ENCODE peak calls at places on chromosomes 1 and 21, in seven cellular contexts. Y, J, R, N, X, D and O are unnamed samples.

GRCh38 chr21:45295576-45296365 is 8.1 kb upstream of the POFUT2 start:
- DNase-seq in R (peak; percentile 45), J (no peak), X (no peak), Y (peak; percentile 91), D (no peak), N (no peak), O (no peak)

GRCh38 chr1:234216116-234216703 is 157.0 kb upstream of the COA6 start:
- DNase-seq in R (no peak), X (no peak), J (no peak), N (no peak), Y (no peak), D (no peak), O (peak; percentile 45)

GRCh38 chr1:176546825-176547224 is 83.8 kb downstream of the PAPPA2 start:
- DNase-seq in R (no peak), X (no peak), J (no peak), N (no peak), D (no peak), Y (no peak), O (no peak)

GRCh38 chr1:119885903-119886783 is 10.2 kb downstream of the ADAM30 start:
- DNase-seq in Y (peak; percentile 39), X (peak; percentile 74), D (peak; percentile 37), N (peak; percentile 88), J (peak; percentile 18), R (peak; percentile 53), O (no peak)

GRCh38 chr1:227903061-227903521 is 44.6 kb downstream of the WNT9A start:
- DNase-seq in R (no peak), X (no peak), N (no peak), J (no peak), D (no peak), Y (no peak), O (no peak)

GRCh38 chr21:44958471-44959191 is 18.8 kb downstream of the SLX9 start:
- DNase-seq in D (no peak), R (peak; percentile 80), J (no peak), Y (peak; percentile 67), N (no peak), X (no peak), O (no peak)

GRCh38 chr21:20207335-20207734 is 790.9 kb upstream of the NCAM2 start:
- DNase-seq in D (no peak), R (no peak), J (no peak), Y (no peak), X (no peak), N (no peak), O (no peak)

GRCh38 chr1:8155528-8156186 is 129.5 kb upstream of the ERRFI1 start:
- DNase-seq in Y (peak; percentile 31), N (no peak), X (no peak), R (no peak), D (peak; percentile 91), J (no peak), O (no peak)

DNA sequence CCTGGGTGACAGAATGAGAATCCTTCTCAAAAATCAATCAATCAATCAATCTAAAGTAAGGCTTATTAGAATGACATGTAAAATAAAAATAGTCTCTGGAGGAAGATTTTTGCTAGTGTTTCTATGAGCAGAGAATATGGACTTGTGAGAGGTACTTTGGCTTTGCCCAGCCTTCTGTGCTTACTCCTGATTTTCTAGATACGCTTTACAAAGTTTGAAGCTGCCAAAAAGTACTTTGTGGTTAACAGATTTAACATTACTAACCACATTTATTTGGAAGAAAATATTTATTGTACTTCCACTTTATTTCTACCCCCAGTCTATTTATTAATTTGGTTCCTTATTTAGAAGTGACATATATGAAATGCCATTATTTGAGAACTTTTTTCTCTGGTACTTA is 41.0 kb downstream of the CEP350 start:
- DNase-seq in D (no peak), R (no peak), J (no peak), N (no peak), Y (no peak), X (no peak), O (no peak)
- TF ChIP-seq RFX5 in D (no peak), R (no peak), J (no peak), N (no peak), Y (no peak), X (no peak), O (no peak)

GRCh38 chr1:47180603-47181094 is 9.2 kb downstream of the PDZK1IP1 start:
- DNase-seq in N (no peak), J (no peak), R (peak; percentile 12), Y (no peak), X (peak; percentile 84), D (no peak), O (no peak)
- TF ChIP-seq RFX5 in N (no peak), J (no peak), R (no peak), Y (no peak), X (no peak), D (no peak), O (no peak)

GRCh38 chr1:49906365-49906764 is 117.4 kb downstream of the AGBL4 start:
- DNase-seq in X (no peak), R (no peak), J (no peak), D (no peak), N (no peak), Y (no peak), O (no peak)
- TF ChIP-seq RFX5 in X (no peak), R (no peak), J (no peak), D (no peak), N (no peak), Y (no peak), O (no peak)

DNA sequence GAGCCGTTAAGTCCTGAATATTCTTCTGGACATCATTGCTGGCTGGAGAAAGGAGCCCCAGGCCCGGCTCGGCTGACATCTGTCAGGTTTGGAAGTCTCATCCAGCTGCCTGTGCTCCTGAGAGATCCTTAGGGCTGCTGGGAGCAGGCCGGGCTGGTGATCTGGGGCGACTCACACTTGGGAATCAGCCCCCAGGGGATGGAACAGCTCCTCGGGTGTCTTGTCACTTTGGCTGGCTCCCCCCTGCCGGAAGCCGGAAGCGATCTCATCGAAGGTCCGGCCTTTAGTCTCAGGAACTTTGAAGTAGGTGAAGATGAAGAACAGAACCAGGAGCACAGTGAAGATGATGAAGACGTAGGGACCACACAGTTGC is 31.8 kb downstream of the SLC2A1 start:
- DNase-seq in D (no peak), Y (no peak), J (no peak), N (no peak), X (no peak), R (no peak), O (no peak)
- TF ChIP-seq RFX5 in D (no peak), Y (no peak), J (no peak), N (no peak), X (no peak), R (no peak), O (no peak)

DNA sequence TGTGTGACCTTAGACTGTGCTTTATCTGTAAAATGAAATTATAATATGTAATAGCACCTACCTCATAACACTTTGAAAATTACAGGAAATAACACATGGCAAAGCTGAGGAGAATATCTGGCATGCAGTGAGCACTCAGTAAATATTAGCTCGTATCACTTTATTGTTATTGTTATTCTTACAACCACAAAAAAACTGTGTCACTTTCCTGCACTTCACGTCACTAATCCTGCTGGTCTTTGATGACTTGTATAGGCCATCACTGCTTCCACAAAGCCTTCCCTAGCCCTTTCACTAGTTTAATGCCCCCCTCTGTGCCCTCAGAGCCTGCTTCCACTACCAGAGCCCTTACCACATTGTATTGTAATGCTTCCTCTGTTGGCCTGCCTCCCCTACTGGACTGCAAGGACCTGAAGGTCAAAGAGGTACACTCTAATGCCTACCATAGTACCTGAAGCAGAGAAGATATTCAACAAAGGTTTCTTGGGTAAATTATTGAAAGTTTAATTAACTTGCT is 231.6 kb downstream of the NFIA start:
- DNase-seq in X (no peak), J (no peak), R (no peak), D (no peak), Y (no peak), N (no peak), O (no peak)
- TF ChIP-seq RFX5 in X (no peak), J (no peak), R (no peak), D (no peak), Y (no peak), N (no peak), O (no peak)